ENCODE peak calls at places on chromosome 17, in nine cellular contexts. L, F, N, C, Y, B, H, I and R are unnamed samples.

GRCh38 chr17:17792551-17793377 is 44.0 kb downstream of the SREBF1 start:
- DNase-seq in L (no peak), F (no peak), N (peak), C (no peak), Y (no peak), B (peak), H (no peak), I (no peak), R (no peak)

GRCh38 chr17:74860999-74861553 is 1.4 kb upstream of the GRIN2C start:
- DNase-seq in L (no peak), F (no peak), N (no peak), C (no peak), Y (no peak), B (no peak), H (no peak), I (no peak), R (no peak)

GRCh38 chr17:73335591-73336503 is 24.0 kb upstream of the CDC42EP4 start:
- DNase-seq in L (no peak), F (no peak), N (no peak), C (no peak), Y (no peak), B (no peak), H (peak), I (no peak), R (no peak)

GRCh38 chr17:27513849-27514248 is 57.6 kb downstream of the KSR1 start:
- DNase-seq in L (no peak), F (no peak), N (no peak), C (no peak), Y (no peak), B (no peak), H (no peak), I (no peak), R (no peak)

GRCh38 chr17:42809250-42809649 is 10.6 kb downstream of the CNTD1 start:
- DNase-seq in L (no peak), F (no peak), N (no peak), C (no peak), Y (peak), B (peak), H (peak), I (no peak), R (no peak)

GRCh38 chr17:74671031-74671771 is 41.5 kb downstream of the CD300LF start:
- DNase-seq in L (peak), F (peak), N (peak), C (peak), Y (peak), B (peak), H (peak), I (peak), R (peak)

GRCh38 chr17:57045868-57046671 is 39.0 kb upstream of the AKAP1 start:
- DNase-seq in L (peak), F (no peak), N (peak), C (no peak), Y (no peak), B (no peak), H (peak), I (no peak), R (peak)

GRCh38 chr17:33940769-33941168 is 314.3 kb upstream of the CCL2 start:
- DNase-seq in L (no peak), F (no peak), N (no peak), C (no peak), Y (no peak), B (no peak), H (no peak), I (no peak), R (no peak)

GRCh38 chr17:80905586-80906230 is 85.9 kb upstream of the CHMP6 start:
- DNase-seq in L (no peak), F (no peak), N (peak), C (no peak), Y (no peak), B (no peak), H (no peak), I (no peak), R (peak)

GRCh38 chr17:45019177-45019711 is 32.2 kb downstream of the DCAKD start:
- DNase-seq in L (peak), F (no peak), N (no peak), C (no peak), Y (no peak), B (no peak), H (no peak), I (no peak), R (no peak)

GRCh38 chr17:45016237-45016636 is 35.2 kb downstream of the DCAKD start:
- DNase-seq in L (no peak), F (no peak), N (no peak), C (no peak), Y (no peak), B (no peak), H (no peak), I (no peak), R (no peak)

GRCh38 chr17:45013021-45013997 is 38.1 kb downstream of the DCAKD start:
- DNase-seq in L (no peak), F (no peak), N (no peak), C (no peak), Y (no peak), B (no peak), H (no peak), I (no peak), R (no peak)

GRCh38 chr17:45018514-45019176 is 32.8 kb downstream of the DCAKD start:
- DNase-seq in L (no peak), F (no peak), N (no peak), C (no peak), Y (no peak), B (no peak), H (no peak), I (no peak), R (no peak)

DNA sequence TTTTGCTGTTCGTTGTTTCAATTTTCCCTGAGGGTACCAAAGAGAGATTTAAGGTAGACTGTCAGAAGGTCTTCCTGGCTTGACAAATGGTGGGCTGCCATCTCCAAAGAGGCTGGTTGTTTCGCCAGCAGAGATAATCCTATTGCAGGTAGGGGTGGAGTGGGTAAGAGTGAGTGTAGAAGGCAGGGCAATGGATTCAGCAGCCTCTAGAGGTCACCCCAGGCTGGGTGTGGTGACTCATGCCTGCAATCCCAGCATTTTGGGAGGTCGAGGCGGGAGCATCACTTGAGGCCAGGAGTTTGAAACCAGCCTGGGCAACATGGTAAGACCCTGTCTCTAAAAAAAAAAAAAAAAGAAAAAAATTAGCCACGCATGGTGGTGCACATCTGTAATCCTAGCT is 34.6 kb downstream of the DCAKD start:
- DNase-seq in L (no peak), F (no peak), N (no peak), C (no peak), Y (no peak), B (no peak), H (peak), I (no peak), R (no peak)
- TF ChIP-seq CTCF in L (no peak), F (no peak), N (no peak), C (peak), Y (peak), B (no peak), H (peak), I (no peak), R (peak)

GRCh38 chr17:78416791-78417530 is 38.5 kb downstream of the PGS1 start:
- DNase-seq in L (no peak), F (no peak), N (peak), C (no peak), Y (no peak), B (no peak), H (no peak), I (no peak), R (no peak)

GRCh38 chr17:78412403-78412802 is 34.0 kb downstream of the PGS1 start:
- DNase-seq in L (no peak), F (no peak), N (peak), C (no peak), Y (no peak), B (no peak), H (no peak), I (no peak), R (no peak)

GRCh38 chr17:78415821-78416301 is 37.4 kb downstream of the PGS1 start:
- DNase-seq in L (no peak), F (no peak), N (no peak), C (no peak), Y (no peak), B (no peak), H (no peak), I (no peak), R (no peak)

GRCh38 chr17:78416311-78416711 is 37.9 kb downstream of the PGS1 start:
- DNase-seq in L (no peak), F (no peak), N (peak), C (no peak), Y (no peak), B (peak), H (no peak), I (no peak), R (no peak)

DNA sequence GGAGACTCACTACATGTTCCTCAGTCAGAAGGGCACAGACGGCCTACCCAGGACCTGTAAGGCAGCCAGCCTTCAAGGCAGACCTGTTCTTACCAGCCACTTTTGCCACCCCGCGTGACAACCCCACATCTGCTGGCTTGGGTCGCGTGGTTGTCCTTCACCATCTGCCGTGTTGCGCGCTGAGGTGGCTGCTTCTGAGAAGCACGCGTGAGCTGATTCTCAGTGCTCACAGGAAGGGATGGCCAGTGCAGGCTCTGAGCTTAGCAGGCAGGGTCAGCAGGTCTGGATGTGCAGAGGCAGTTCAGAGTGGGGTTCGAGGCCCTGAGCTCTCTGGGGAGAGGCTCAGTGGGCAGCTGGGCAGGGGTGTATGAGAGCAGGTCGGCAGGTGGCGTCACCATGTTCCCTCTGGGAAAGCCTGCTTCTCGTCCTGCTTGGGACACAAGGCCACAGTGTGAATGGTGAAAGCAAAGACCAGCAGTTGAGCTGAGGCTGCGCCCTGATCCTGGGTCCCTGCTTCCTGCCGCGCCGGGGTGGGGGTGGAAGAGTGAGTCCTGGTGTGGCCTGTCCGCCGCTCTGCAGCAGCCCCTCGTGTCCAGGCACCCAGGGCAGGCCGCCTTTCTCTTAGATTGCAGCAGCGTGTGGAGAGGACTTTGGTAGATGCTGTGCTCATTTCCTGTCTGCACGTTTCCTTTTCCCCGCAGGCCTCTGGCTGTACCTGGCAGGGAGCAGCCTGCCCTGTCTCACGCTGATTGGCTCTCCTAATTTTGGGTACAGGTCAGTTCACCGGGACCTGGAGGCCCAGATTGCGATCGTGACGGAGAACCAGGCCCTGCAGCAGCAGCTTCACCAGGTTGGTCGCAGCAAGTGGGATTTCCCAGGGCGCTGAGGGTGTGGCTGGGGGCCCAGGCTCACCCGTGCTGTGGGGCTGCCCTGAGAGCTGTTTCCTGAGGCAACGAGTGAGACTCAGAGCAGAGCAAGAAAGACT is 36.0 kb downstream of the PGS1 start:
- DNase-seq in L (no peak), F (no peak), N (peak), C (no peak), Y (no peak), B (no peak), H (no peak), I (no peak), R (no peak)
- TF ChIP-seq CTCF in L (no peak), F (no peak), N (no peak), C (no peak), Y (no peak), B (no peak), H (no peak), I (no peak), R (no peak)

DNA sequence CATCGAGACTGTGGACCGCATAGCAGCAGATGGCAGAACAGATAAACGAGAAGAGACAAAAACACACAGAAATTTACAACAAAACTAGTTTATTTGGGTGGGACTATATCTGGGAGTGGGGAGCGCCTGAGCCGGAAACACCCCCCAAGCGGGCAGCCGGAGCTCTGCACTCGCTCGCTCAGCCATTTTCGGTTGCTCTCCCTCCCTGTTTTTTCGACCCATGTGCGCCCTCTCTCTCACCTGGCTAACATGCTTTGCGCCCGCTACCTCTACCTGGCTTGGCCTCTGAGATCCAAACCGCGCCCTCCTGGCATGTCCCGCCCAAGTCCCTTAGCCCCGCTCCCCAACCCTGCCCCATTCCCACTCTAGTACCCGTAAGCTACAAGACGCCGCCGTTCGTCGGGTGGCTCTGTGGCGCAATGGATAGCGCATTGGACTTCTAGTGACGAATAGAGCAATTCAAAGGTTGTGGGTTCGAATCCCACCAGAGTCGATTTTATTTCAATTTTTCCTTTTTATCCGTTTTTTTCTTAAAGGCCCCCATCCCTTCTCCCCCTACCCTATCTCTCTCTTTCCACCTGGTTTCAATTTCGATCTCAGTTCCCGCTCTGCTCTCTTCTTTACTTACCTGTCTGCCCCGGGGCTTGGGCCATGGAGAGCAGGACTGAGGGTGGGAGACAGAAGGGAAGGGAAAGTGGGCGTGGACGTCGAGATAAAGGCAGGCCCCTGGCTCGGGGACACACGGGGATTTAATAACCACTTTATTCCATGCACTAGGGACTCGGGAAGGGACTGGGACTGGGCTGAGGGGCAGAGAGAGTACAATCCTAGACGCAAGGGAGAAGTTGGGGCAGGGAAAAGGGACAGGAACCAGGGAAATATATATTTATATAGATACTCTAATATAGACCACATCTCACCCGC is 2.5 kb upstream of the ALOXE3 start:
- DNase-seq in L (peak), F (peak), N (peak), C (peak), Y (no peak), B (peak), H (peak), I (peak), R (no peak)
- TF ChIP-seq CTCF in L (peak), F (no peak), N (peak), C (peak), Y (peak), B (no peak), H (peak), I (no peak), R (peak)

GRCh38 chr17:39139137-39139516 is 12.3 kb downstream of the PLXDC1 start:
- DNase-seq in L (no peak), F (no peak), N (no peak), C (no peak), Y (peak), B (no peak), H (peak), I (no peak), R (no peak)
- TF ChIP-seq CTCF in L (no peak), F (no peak), N (no peak), C (no peak), Y (no peak), B (no peak), H (no peak), I (no peak), R (no peak)